ENCODE peak calls at places on chromosomes 11 and 22, in nine cellular contexts. A is A549, O is ovary, Q is transverse colon, P is stomach, W is suprapubic skin, Z is GM12878, D is tibial nerve, C is upper lobe of left lung. V is an unnamed sample.
A peak's percentile ranks its signal among the peaks of the same experiment; 100 is the strongest.

GRCh38 chr11:19615503-19615902 is 97.1 kb upstream of the NAV2 start:
- DNase-seq in P (no peak), D (no peak), W (no peak), C (no peak), Z (no peak), O (no peak), Q (no peak), A (no peak), V (no peak)

GRCh38 chr11:27204527-27204926 is 158.5 kb downstream of the CCDC34 start:
- DNase-seq in O (no peak), P (no peak), D (no peak), C (no peak), A (peak; percentile 60), W (no peak), Q (peak; percentile 56), Z (no peak), V (no peak)

GRCh38 chr11:1565173-1565903 is 6.7 kb downstream of the DUSP8 start:
- DNase-seq in O (no peak), D (no peak), W (peak; percentile 63), A (no peak), Z (no peak), C (no peak), Q (no peak), P (no peak), V (peak; percentile 62)

GRCh38 chr22:33519140-33519973 is 400.9 kb downstream of the LARGE1 start:
- DNase-seq in P (no peak), O (peak; percentile 46), D (no peak), C (no peak), W (no peak), Z (peak; percentile 37), Q (peak; percentile 22), A (peak; percentile 71), V (no peak)

GRCh38 chr11:18633256-18634139 is 644 bp downstream of the SPTY2D1 start:
- DNase-seq in O (no peak), C (no peak), Z (peak; percentile 75), Q (peak; percentile 15), D (no peak), W (peak; percentile 67), A (no peak), P (no peak), V (peak; percentile 68)

GRCh38 chr11:65558785-65559509 is 788 bp upstream of the LTBP3 start:
- DNase-seq in A (peak; percentile 57), Q (no peak), Z (no peak), W (peak; percentile 77), D (no peak), C (no peak), O (peak; percentile 90), P (peak; percentile 44), V (peak; percentile 91)

GRCh38 chr11:90222459-90223247 is at the start of gene CHORDC1:
- DNase-seq in D (peak; percentile 81), O (peak; percentile 91), C (peak; percentile 92), W (peak; percentile 93), Q (peak; percentile 96), A (peak; percentile 89), Z (peak; percentile 71), P (peak; percentile 93), V (peak; percentile 94)

GRCh38 chr11:107011977-107012376 is 6.3 kb downstream of the GUCY1A2 start:
- DNase-seq in A (no peak), W (no peak), Z (no peak), O (no peak), Q (no peak), C (no peak), D (no peak), P (no peak), V (no peak)

GRCh38 chr11:77118971-77119370 is 9.1 kb upstream of the MYO7A start:
- DNase-seq in P (no peak), Q (no peak), W (no peak), D (no peak), C (no peak), Z (no peak), A (no peak), O (no peak), V (no peak)

GRCh38 chr11:77119531-77119936 is 8.5 kb upstream of the MYO7A start:
- DNase-seq in O (no peak), Q (no peak), D (no peak), W (no peak), P (no peak), A (no peak), C (no peak), Z (no peak), V (no peak)

GRCh38 chr11:77117485-77117884 is 10.6 kb upstream of the MYO7A start:
- DNase-seq in P (no peak), W (no peak), D (no peak), C (no peak), Q (no peak), Z (no peak), O (no peak), A (no peak), V (no peak)

GRCh38 chr11:77115956-77116355 is 12.1 kb upstream of the MYO7A start:
- DNase-seq in P (no peak), W (no peak), Q (no peak), Z (no peak), D (no peak), C (no peak), O (no peak), A (no peak), V (no peak)

GRCh38 chr11:77118086-77118485 is 10.0 kb upstream of the MYO7A start:
- DNase-seq in P (no peak), O (no peak), Q (no peak), C (no peak), D (no peak), Z (no peak), W (no peak), A (no peak), V (no peak)
- TF ChIP-seq EP300 in P (no peak), O (no peak), Q (no peak), C (no peak), D (no peak), Z (no peak), W (no peak), A (no peak), V (no peak)

GRCh38 chr22:31647066-31647465 is 14.9 kb downstream of the PISD start:
- DNase-seq in P (no peak), D (no peak), Z (no peak), W (no peak), A (no peak), Q (no peak), C (no peak), O (no peak), V (no peak)

GRCh38 chr22:31647921-31648320 is 14.1 kb downstream of the PISD start:
- DNase-seq in A (no peak), P (no peak), Z (no peak), Q (no peak), O (no peak), W (no peak), D (no peak), C (no peak), V (no peak)

GRCh38 chr22:31646186-31647019 is 15.6 kb downstream of the PISD start:
- DNase-seq in W (no peak), D (no peak), P (no peak), A (peak; percentile 59), Z (no peak), Q (no peak), O (no peak), C (no peak), V (no peak)

GRCh38 chr22:31650391-31650790 is 11.6 kb downstream of the PISD start:
- DNase-seq in P (no peak), W (no peak), Q (no peak), Z (no peak), O (no peak), A (no peak), D (no peak), C (peak; percentile 63), V (no peak)

DNA sequence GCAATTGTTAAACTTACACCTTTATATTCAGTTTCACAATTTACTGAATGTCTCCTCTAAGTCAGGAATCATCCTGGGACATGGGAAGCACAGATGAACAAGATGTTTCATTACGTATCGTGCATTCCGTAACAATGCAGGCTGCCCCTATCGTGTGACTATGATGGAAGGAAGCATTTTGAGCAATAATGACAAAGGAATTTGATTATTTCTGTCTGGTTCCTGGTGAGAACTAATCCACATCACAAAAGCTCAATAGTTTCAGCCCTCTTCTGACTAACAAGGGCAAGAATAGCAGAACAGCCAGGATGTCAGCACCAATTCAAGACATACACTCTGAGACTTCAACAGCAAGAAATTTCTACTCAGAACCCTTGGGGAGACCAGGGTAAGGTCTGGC is 14.5 kb downstream of the PISD start:
- DNase-seq in A (no peak), W (no peak), D (no peak), P (no peak), C (no peak), Z (no peak), O (no peak), Q (no peak), V (no peak)
- TF ChIP-seq POLR2A in A (no peak), W (no peak), D (no peak), P (no peak), C (no peak), Z (no peak), O (no peak), Q (no peak), V (no peak)

GRCh38 chr11:116466231-116466630 is 306.6 kb downstream of the BUD13 start:
- DNase-seq in Q (no peak), A (no peak), O (no peak), Z (no peak), C (no peak), D (no peak), P (no peak), W (no peak), V (no peak)

GRCh38 chr11:116461789-116462188 is 311.0 kb downstream of the BUD13 start:
- DNase-seq in C (no peak), O (no peak), D (no peak), A (no peak), W (no peak), Q (no peak), P (no peak), Z (no peak), V (no peak)

GRCh38 chr11:116460156-116460965 is 312.4 kb downstream of the BUD13 start:
- DNase-seq in Q (peak; percentile 36), O (no peak), W (no peak), Z (no peak), A (no peak), P (no peak), C (no peak), D (no peak), V (no peak)

GRCh38 chr11:116467809-116468208 is 305.0 kb downstream of the BUD13 start:
- DNase-seq in O (no peak), A (no peak), W (no peak), P (no peak), Q (no peak), C (no peak), Z (no peak), D (no peak), V (no peak)

GRCh38 chr11:116465056-116465455 is 307.7 kb downstream of the BUD13 start:
- DNase-seq in Z (no peak), O (no peak), D (no peak), C (no peak), P (no peak), Q (no peak), A (no peak), W (no peak), V (no peak)
- TF ChIP-seq EP300 in Z (no peak), O (no peak), D (no peak), C (no peak), P (no peak), Q (no peak), A (no peak), W (no peak), V (no peak)

DNA sequence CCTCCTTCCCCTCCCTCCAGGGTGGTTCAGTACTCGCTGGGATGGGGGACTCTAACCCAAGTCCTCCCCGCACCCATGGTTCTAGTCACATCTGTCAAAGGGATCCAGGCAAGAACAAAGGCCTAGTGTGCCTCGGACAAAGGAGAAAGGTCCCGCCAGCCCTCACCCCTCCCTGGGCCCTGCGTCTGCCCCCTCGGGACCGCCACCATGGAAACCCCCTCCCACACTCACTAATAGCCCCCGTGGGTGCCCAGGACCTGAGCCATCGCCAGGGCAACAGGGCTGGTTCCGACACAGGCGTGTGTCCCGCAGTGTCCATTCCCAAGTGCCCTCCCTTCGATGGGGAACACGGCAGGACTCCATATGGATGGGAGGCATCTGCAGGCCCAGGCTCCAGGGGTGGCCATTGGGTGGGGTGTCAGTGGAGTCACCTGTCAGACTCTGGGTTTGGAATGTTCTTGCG is 5.1 kb upstream of the CARNS1 start:
- DNase-seq in A (no peak), Q (no peak), P (no peak), C (no peak), O (no peak), W (no peak), D (no peak), Z (no peak), V (no peak)
- TF ChIP-seq POLR2A in A (no peak), Q (no peak), P (no peak), C (no peak), O (no peak), W (no peak), D (no peak), Z (peak; percentile 69), V (no peak)

V was measured in sigmoid colon.